ENCODE peak calls at places on chromosomes 16 and 17, in seven cellular contexts. One of them, this sample, is unnamed.

GRCh38 chr16:12162151-12162559 is 185.6 kb downstream of the SNX29 start:
- DNase-seq in progenitor cell of endocrine pancreas: no peak
- DNase-seq in sigmoid colon: no peak
- DNase-seq in PC-9: no peak
- DNase-seq in heart right ventricle: no peak
- DNase-seq in psoas muscle: no peak
- DNase-seq in GM10248: no peak
- DNase-seq in this sample: no peak

GRCh38 chr17:31269597-31269996 is 27.4 kb downstream of the OMG start:
- DNase-seq in progenitor cell of endocrine pancreas: no peak
- DNase-seq in sigmoid colon: no peak
- DNase-seq in PC-9: peak; percentile 85
- DNase-seq in heart right ventricle: peak; percentile 9
- DNase-seq in psoas muscle: no peak
- DNase-seq in GM10248: no peak
- DNase-seq in this sample: no peak

GRCh38 chr17:82775033-82775823 is 23.4 kb downstream of the TBCD start:
- DNase-seq in progenitor cell of endocrine pancreas: peak; percentile 53
- DNase-seq in sigmoid colon: peak; percentile 81
- DNase-seq in PC-9: no peak
- DNase-seq in heart right ventricle: peak; percentile 37
- DNase-seq in psoas muscle: peak; percentile 84
- DNase-seq in GM10248: peak; percentile 68
- DNase-seq in this sample: peak; percentile 28

GRCh38 chr16:11010576-11011221 is 66.3 kb downstream of the CLEC16A start:
- DNase-seq in progenitor cell of endocrine pancreas: no peak
- DNase-seq in sigmoid colon: peak; percentile 77
- DNase-seq in PC-9: no peak
- DNase-seq in heart right ventricle: no peak
- DNase-seq in psoas muscle: peak; percentile 84
- DNase-seq in GM10248: no peak
- DNase-seq in this sample: no peak

GRCh38 chr17:4482338-4483011 is 16.2 kb upstream of the SPNS2 start:
- DNase-seq in progenitor cell of endocrine pancreas: no peak
- DNase-seq in sigmoid colon: no peak
- DNase-seq in PC-9: peak; percentile 57
- DNase-seq in heart right ventricle: no peak
- DNase-seq in psoas muscle: no peak
- DNase-seq in GM10248: no peak
- DNase-seq in this sample: no peak

GRCh38 chr17:66667491-66668030 is 167.4 kb upstream of the CACNG5 start:
- DNase-seq in progenitor cell of endocrine pancreas: no peak
- DNase-seq in sigmoid colon: no peak
- DNase-seq in PC-9: no peak
- DNase-seq in heart right ventricle: no peak
- DNase-seq in psoas muscle: no peak
- DNase-seq in GM10248: peak; percentile 45
- DNase-seq in this sample: no peak

GRCh38 chr17:44220211-44221071 is 966 bp upstream of the UBTF start:
- DNase-seq in progenitor cell of endocrine pancreas: peak; percentile 39
- DNase-seq in sigmoid colon: peak; percentile 77
- DNase-seq in PC-9: no peak
- DNase-seq in heart right ventricle: peak; percentile 43
- DNase-seq in psoas muscle: peak; percentile 76
- DNase-seq in GM10248: peak; percentile 67
- DNase-seq in this sample: peak; percentile 58

GRCh38 chr17:76063880-76064546 is 8.3 kb downstream of the SRP68 start:
- DNase-seq in progenitor cell of endocrine pancreas: no peak
- DNase-seq in sigmoid colon: no peak
- DNase-seq in PC-9: no peak
- DNase-seq in heart right ventricle: no peak
- DNase-seq in psoas muscle: no peak
- DNase-seq in GM10248: no peak
- DNase-seq in this sample: no peak

GRCh38 chr17:82520041-82520910 is 744 bp downstream of the FOXK2 start:
- DNase-seq in progenitor cell of endocrine pancreas: no peak
- DNase-seq in sigmoid colon: peak; percentile 71
- DNase-seq in PC-9: no peak
- DNase-seq in heart right ventricle: peak; percentile 20
- DNase-seq in psoas muscle: peak; percentile 68
- DNase-seq in GM10248: peak; percentile 45
- DNase-seq in this sample: peak; percentile 45

GRCh38 chr16:88012360-88012759 is 61.1 kb downstream of the BANP start:
- DNase-seq in progenitor cell of endocrine pancreas: no peak
- DNase-seq in sigmoid colon: no peak
- DNase-seq in PC-9: no peak
- DNase-seq in heart right ventricle: no peak
- DNase-seq in psoas muscle: no peak
- DNase-seq in GM10248: no peak
- DNase-seq in this sample: no peak

GRCh38 chr17:42459983-42460300 is 1.3 kb downstream of the ATP6V0A1 start:
- DNase-seq in progenitor cell of endocrine pancreas: no peak
- DNase-seq in sigmoid colon: no peak
- DNase-seq in PC-9: peak; percentile 76
- DNase-seq in heart right ventricle: no peak
- DNase-seq in psoas muscle: no peak
- DNase-seq in GM10248: peak; percentile 43
- DNase-seq in this sample: no peak

GRCh38 chr17:17305282-17305801 is 2.2 kb downstream of the NT5M start:
- DNase-seq in progenitor cell of endocrine pancreas: no peak
- DNase-seq in sigmoid colon: no peak
- DNase-seq in PC-9: no peak
- DNase-seq in heart right ventricle: no peak
- DNase-seq in psoas muscle: no peak
- DNase-seq in GM10248: peak; percentile 79
- DNase-seq in this sample: peak; percentile 50

GRCh38 chr17:6712058-6712853 is 913 bp downstream of the SLC13A5 start:
- DNase-seq in progenitor cell of endocrine pancreas: no peak
- DNase-seq in sigmoid colon: no peak
- DNase-seq in PC-9: peak; percentile 58
- DNase-seq in heart right ventricle: no peak
- DNase-seq in psoas muscle: no peak
- DNase-seq in GM10248: no peak
- DNase-seq in this sample: no peak
- TF ChIP-seq CTCF in progenitor cell of endocrine pancreas: no peak
- TF ChIP-seq CTCF in sigmoid colon: no peak
- TF ChIP-seq CTCF in PC-9: no peak
- TF ChIP-seq CTCF in heart right ventricle: no peak
- TF ChIP-seq CTCF in psoas muscle: no peak
- TF ChIP-seq CTCF in GM10248: no peak
- TF ChIP-seq CTCF in this sample: no peak

DNA sequence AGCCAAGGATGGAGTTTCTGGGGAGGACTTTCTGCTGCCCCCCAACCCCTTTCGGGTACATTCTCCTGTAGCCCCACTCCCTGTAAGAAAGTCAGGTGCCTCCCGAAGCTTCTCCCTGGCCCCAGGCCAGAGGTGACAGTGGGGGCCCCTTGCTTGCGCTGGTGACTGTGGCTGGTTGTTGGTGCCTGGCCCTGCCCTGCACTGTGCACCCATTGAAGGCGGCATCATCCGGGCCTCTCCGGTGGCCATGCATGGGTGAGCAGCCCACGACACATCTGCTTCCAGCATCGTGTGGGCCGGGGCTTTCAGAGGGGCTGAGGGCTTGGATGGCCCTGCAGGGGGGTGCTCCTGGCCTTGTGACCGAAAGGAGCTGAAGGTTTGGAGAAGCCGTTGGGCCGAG is 297.0 kb downstream of the SEC14L1 start:
- DNase-seq in progenitor cell of endocrine pancreas: no peak
- DNase-seq in sigmoid colon: no peak
- DNase-seq in PC-9: no peak
- DNase-seq in heart right ventricle: no peak
- DNase-seq in psoas muscle: no peak
- DNase-seq in GM10248: no peak
- DNase-seq in this sample: no peak
- TF ChIP-seq CTCF in progenitor cell of endocrine pancreas: no peak
- TF ChIP-seq CTCF in sigmoid colon: no peak
- TF ChIP-seq CTCF in PC-9: no peak
- TF ChIP-seq CTCF in heart right ventricle: no peak
- TF ChIP-seq CTCF in psoas muscle: no peak
- TF ChIP-seq CTCF in GM10248: no peak
- TF ChIP-seq CTCF in this sample: no peak

DNA sequence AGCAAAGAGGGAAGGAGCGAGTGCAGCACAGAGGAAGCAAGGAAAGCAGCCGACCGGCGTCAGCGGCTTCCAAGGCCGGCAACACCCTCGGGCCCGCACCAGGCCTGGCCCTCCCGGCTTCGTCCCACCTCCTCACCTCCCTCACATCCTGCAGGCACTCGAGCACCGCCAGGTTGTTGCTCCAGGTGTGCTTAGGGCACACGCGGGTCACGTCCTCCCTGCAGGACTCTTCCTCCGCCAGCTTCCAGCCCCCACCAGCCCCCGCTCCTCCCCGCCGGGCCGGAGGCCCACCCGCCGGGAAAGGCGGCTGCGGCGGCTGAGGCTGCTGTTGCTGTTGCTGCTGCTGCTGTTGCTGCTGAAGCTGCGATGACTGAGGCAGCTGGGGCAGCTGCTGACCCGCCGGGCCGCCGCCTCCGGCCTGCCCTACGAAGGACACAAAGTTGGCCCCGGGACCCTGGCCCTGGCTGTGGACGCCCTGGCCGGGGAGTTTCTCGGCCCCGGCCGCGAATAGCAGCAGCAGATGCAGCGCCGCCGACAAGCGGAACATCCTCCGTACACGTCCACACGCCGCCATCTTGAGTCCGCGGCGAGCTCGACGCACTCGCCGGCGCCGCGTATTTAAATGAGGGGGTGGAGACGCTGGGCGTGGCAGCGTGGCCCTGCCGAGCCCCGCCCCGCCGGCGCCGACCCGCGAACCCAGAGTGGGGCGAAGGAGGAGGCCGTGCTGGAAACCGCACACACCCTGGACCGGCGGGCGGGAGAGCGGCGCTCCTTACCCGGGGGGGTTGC is at the start of gene GLG1:
- DNase-seq in progenitor cell of endocrine pancreas: peak; percentile 78
- DNase-seq in sigmoid colon: peak; percentile 94
- DNase-seq in PC-9: peak; percentile 74
- DNase-seq in heart right ventricle: peak; percentile 91
- DNase-seq in psoas muscle: peak; percentile 96
- DNase-seq in GM10248: peak; percentile 92
- DNase-seq in this sample: peak; percentile 93
- TF ChIP-seq CTCF in progenitor cell of endocrine pancreas: no peak
- TF ChIP-seq CTCF in sigmoid colon: no peak
- TF ChIP-seq CTCF in PC-9: no peak
- TF ChIP-seq CTCF in heart right ventricle: no peak
- TF ChIP-seq CTCF in psoas muscle: no peak
- TF ChIP-seq CTCF in GM10248: peak; percentile 14
- TF ChIP-seq CTCF in this sample: no peak

GRCh38 chr17:70168044-70168978 is 1.0 kb upstream of the KCNJ2 start:
- DNase-seq in progenitor cell of endocrine pancreas: peak; percentile 30
- DNase-seq in sigmoid colon: peak; percentile 73
- DNase-seq in PC-9: no peak
- DNase-seq in heart right ventricle: peak; percentile 80
- DNase-seq in psoas muscle: peak; percentile 70
- DNase-seq in GM10248: peak; percentile 46
- DNase-seq in this sample: no peak
- TF ChIP-seq CTCF in progenitor cell of endocrine pancreas: peak; percentile 73
- TF ChIP-seq CTCF in sigmoid colon: peak; percentile 57
- TF ChIP-seq CTCF in PC-9: no peak
- TF ChIP-seq CTCF in heart right ventricle: peak; percentile 60
- TF ChIP-seq CTCF in psoas muscle: peak; percentile 63
- TF ChIP-seq CTCF in GM10248: peak; percentile 42
- TF ChIP-seq CTCF in this sample: no peak

GRCh38 chr16:67833418-67834241 is 8.5 kb upstream of the THAP11 start:
- DNase-seq in progenitor cell of endocrine pancreas: peak; percentile 84
- DNase-seq in sigmoid colon: peak; percentile 96
- DNase-seq in PC-9: peak; percentile 76
- DNase-seq in heart right ventricle: peak; percentile 96
- DNase-seq in psoas muscle: peak; percentile 97
- DNase-seq in GM10248: peak; percentile 98
- DNase-seq in this sample: peak; percentile 92
- TF ChIP-seq CTCF in progenitor cell of endocrine pancreas: no peak
- TF ChIP-seq CTCF in sigmoid colon: no peak
- TF ChIP-seq CTCF in PC-9: no peak
- TF ChIP-seq CTCF in heart right ventricle: no peak
- TF ChIP-seq CTCF in psoas muscle: no peak
- TF ChIP-seq CTCF in GM10248: no peak
- TF ChIP-seq CTCF in this sample: no peak

DNA sequence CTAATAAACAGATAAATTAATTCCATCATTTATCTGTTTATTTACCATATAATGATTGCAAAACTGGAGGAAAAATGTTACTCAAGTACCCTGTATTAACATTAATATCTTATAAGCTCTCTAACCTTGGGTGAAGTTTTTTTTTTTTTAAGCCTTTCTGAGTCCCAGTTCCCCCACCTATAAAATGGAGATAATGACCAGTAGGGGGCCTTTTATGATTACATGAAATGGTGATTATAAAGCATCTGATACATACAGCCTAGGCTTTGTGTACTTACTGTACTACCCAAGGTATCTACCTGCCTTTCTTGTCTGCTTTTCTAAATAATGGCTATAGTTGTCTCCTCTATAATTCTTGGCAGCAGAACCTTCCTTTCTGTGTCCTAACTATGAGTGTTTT is 22.6 kb downstream of the LRRC36 start:
- DNase-seq in progenitor cell of endocrine pancreas: no peak
- DNase-seq in sigmoid colon: no peak
- DNase-seq in PC-9: no peak
- DNase-seq in heart right ventricle: no peak
- DNase-seq in psoas muscle: no peak
- DNase-seq in GM10248: no peak
- DNase-seq in this sample: no peak
- TF ChIP-seq CTCF in progenitor cell of endocrine pancreas: peak; percentile 40
- TF ChIP-seq CTCF in sigmoid colon: no peak
- TF ChIP-seq CTCF in PC-9: peak; percentile 61
- TF ChIP-seq CTCF in heart right ventricle: peak; percentile 34
- TF ChIP-seq CTCF in psoas muscle: peak; percentile 54
- TF ChIP-seq CTCF in GM10248: peak; percentile 31
- TF ChIP-seq CTCF in this sample: peak; percentile 49

This sample was measured in natural killer cell.